ENCODE peak calls at places on chromosomes 1 and 21, in nine cellular contexts. F, S, O, I, V, M, T, K and U are unnamed samples.

GRCh38 chr1:12316331-12316730 is 86.5 kb downstream of the VPS13D start:
- DNase-seq in F (peak), S (no peak), O (no peak), I (no peak), V (no peak), M (no peak), T (no peak), K (no peak), U (no peak)

GRCh38 chr1:151399890-151400235 is 490 bp downstream of the PSMB4 start:
- DNase-seq in F (peak), S (no peak), O (no peak), I (peak), V (peak), M (no peak), T (no peak), K (peak), U (peak)

GRCh38 chr1:167630568-167631385 is 745 bp downstream of the RCSD1 start:
- DNase-seq in F (no peak), S (peak), O (no peak), I (no peak), V (peak), M (no peak), T (peak), K (peak), U (peak)

GRCh38 chr1:87683557-87683956 is 354.9 kb downstream of the LMO4 start:
- DNase-seq in F (no peak), S (no peak), O (peak), I (no peak), V (no peak), M (no peak), T (no peak), K (no peak), U (peak)

GRCh38 chr1:68378296-68379084 is 71.3 kb downstream of the RPE65 start:
- DNase-seq in F (peak), S (no peak), O (no peak), I (no peak), V (no peak), M (peak), T (no peak), K (no peak), U (peak)

GRCh38 chr21:42815217-42815616 is 64.1 kb downstream of the WDR4 start:
- DNase-seq in F (no peak), S (no peak), O (no peak), I (no peak), V (no peak), M (no peak), T (no peak), K (no peak), U (peak)

GRCh38 chr1:94753171-94753972 is 66.8 kb upstream of the SLC44A3 start:
- DNase-seq in F (no peak), S (no peak), O (no peak), I (no peak), V (no peak), M (no peak), T (no peak), K (peak), U (no peak)

GRCh38 chr1:230044729-230045128 is 22.3 kb upstream of the GALNT2 start:
- DNase-seq in F (no peak), S (no peak), O (no peak), I (no peak), V (no peak), M (no peak), T (no peak), K (no peak), U (no peak)

GRCh38 chr1:233240839-233241682 is 54.5 kb downstream of the PCNX2 start:
- DNase-seq in F (peak), S (peak), O (peak), I (peak), V (peak), M (peak), T (no peak), K (peak), U (peak)

GRCh38 chr21:29025328-29025713 is 853 bp downstream of the USP16 start:
- DNase-seq in F (peak), S (no peak), O (no peak), I (no peak), V (no peak), M (peak), T (no peak), K (peak), U (peak)

GRCh38 chr1:153919879-153920852 is 2.6 kb downstream of the GATAD2B start:
- DNase-seq in F (no peak), S (no peak), O (no peak), I (peak), V (peak), M (peak), T (peak), K (peak), U (no peak)

GRCh38 chr1:86687595-86687994 is 16.8 kb upstream of the SH3GLB1 start:
- DNase-seq in F (no peak), S (no peak), O (peak), I (peak), V (no peak), M (peak), T (no peak), K (no peak), U (no peak)

GRCh38 chr21:27649323-27649722 is 682.4 kb upstream of the ADAMTS5 start:
- DNase-seq in F (no peak), S (no peak), O (no peak), I (no peak), V (no peak), M (peak), T (no peak), K (no peak), U (peak)

GRCh38 chr21:27132270-27132669 is 165.4 kb upstream of the ADAMTS5 start:
- DNase-seq in F (no peak), S (no peak), O (no peak), I (peak), V (no peak), M (no peak), T (no peak), K (no peak), U (peak)

GRCh38 chr1:212247179-212247721 is 38.0 kb upstream of the PPP2R5A start:
- DNase-seq in F (peak), S (no peak), O (no peak), I (no peak), V (no peak), M (no peak), T (no peak), K (no peak), U (peak)

GRCh38 chr1:172255223-172255560 is 165.3 kb upstream of the C1orf105 start:
- DNase-seq in F (no peak), S (no peak), O (no peak), I (peak), V (no peak), M (no peak), T (no peak), K (no peak), U (no peak)

GRCh38 chr1:26338670-26339069 is 15.3 kb downstream of the CRYBG2 start:
- DNase-seq in F (no peak), S (no peak), O (no peak), I (no peak), V (no peak), M (no peak), T (no peak), K (no peak), U (no peak)

GRCh38 chr21:23968722-23969647 is 1638.3 kb downstream of the MRPL39 start:
- DNase-seq in F (peak), S (peak), O (no peak), I (no peak), V (peak), M (peak), T (peak), K (peak), U (no peak)

GRCh38 chr21:14114251-14114650 is 96.5 kb downstream of the LIPI start:
- DNase-seq in F (peak), S (no peak), O (no peak), I (no peak), V (no peak), M (peak), T (no peak), K (no peak), U (no peak)

GRCh38 chr21:31117046-31117916 is 79.0 kb upstream of the KRTAP19-8 start:
- DNase-seq in F (peak), S (no peak), O (peak), I (no peak), V (no peak), M (peak), T (no peak), K (peak), U (peak)